ENCODE peak calls at places on chromosomes 7 and 10, in four cellular contexts. L is prostate gland, X is K562, F is GM23338. Z is an unnamed sample.

GRCh38 chr7:117062300-117062699 is 109.0 kb downstream of the ST7 start:
- DNase-seq in L (no peak), X (no peak), F (no peak), Z (no peak)

GRCh38 chr10:102335184-102335583 is 60.3 kb upstream of the NFKB2 start:
- DNase-seq in L (peak), X (no peak), F (no peak), Z (no peak)

GRCh38 chr7:77258014-77258413 is 58.4 kb upstream of the FGL2 start:
- DNase-seq in L (no peak), X (peak), F (no peak), Z (no peak)

GRCh38 chr10:4316166-4316810 is 509.7 kb upstream of the AKR1E2 start:
- DNase-seq in L (no peak), X (no peak), F (no peak), Z (no peak)

GRCh38 chr10:57925045-57925444 is 342.6 kb downstream of the IPMK start:
- DNase-seq in L (peak), X (no peak), F (no peak), Z (no peak)

GRCh38 chr10:12782537-12782936 is 219.0 kb downstream of the CCDC3 start:
- DNase-seq in L (peak), X (peak), F (peak), Z (no peak)

GRCh38 chr7:36605662-36606441 is 118.4 kb downstream of the AOAH start:
- DNase-seq in L (no peak), X (no peak), F (no peak), Z (no peak)

GRCh38 chr10:130762481-130762880 is 549.0 kb downstream of the TCERG1L start:
- DNase-seq in L (no peak), X (no peak), F (no peak), Z (peak)

GRCh38 chr7:4799508-4800268 is 24.3 kb downstream of the AP5Z1 start:
- DNase-seq in L (no peak), X (peak), F (no peak), Z (no peak)

GRCh38 chr7:154874409-154875113 is 128.4 kb downstream of the PAXIP1 start:
- DNase-seq in L (no peak), X (no peak), F (no peak), Z (peak)

GRCh38 chr10:98097611-98098010 is 36.8 kb upstream of the R3HCC1L start:
- DNase-seq in L (no peak), X (no peak), F (no peak), Z (no peak)

GRCh38 chr7:92255308-92255707 is 9.5 kb downstream of the ANKIB1 start:
- DNase-seq in L (no peak), X (peak), F (no peak), Z (no peak)

GRCh38 chr7:123054357-123055133 is 59.0 kb upstream of the TAS2R16 start:
- DNase-seq in L (no peak), X (no peak), F (peak), Z (no peak)

GRCh38 chr10:25076501-25077197 is 60.2 kb downstream of the THNSL1 start:
- DNase-seq in L (no peak), X (peak), F (no peak), Z (no peak)

GRCh38 chr7:106216517-106217088 is 68.2 kb downstream of the NAMPT start:
- DNase-seq in L (peak), X (peak), F (no peak), Z (no peak)

GRCh38 chr7:127582361-127582760 is 3.0 kb downstream of the GCC1 start:
- DNase-seq in L (no peak), X (no peak), F (no peak), Z (no peak)

GRCh38 chr7:102912742-102913141 is at the start of gene LRRC17:
- DNase-seq in L (no peak), X (no peak), F (peak), Z (no peak)

GRCh38 chr7:141700848-141701371 is 1.1 kb downstream of the DENND11 start:
- DNase-seq in L (no peak), X (no peak), F (peak), Z (peak)

DNA sequence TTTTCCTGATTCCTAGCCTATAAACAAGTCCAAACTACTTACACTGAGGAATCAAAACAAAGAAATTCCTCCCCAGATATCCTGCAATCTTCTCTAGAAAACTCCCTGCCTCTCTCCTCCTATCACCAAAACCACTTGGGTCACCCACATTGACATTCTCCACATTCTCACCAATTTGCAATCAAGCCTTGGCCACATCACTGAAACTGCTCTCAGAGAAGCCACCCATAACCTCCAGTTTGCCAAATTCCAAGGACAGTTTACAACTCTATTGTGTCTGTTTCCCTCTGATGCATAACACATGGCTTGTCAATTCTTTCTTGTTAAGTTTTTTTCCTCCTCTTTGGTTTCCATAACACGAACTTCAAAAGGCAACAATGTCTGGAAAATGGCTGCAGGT is 233.5 kb downstream of the XPNPEP1 start:
- DNase-seq in L (no peak), X (no peak), F (no peak), Z (no peak)
- TF ChIP-seq POLR2AphosphoS5 in L (no peak), X (no peak), F (no peak), Z (no peak)

DNA sequence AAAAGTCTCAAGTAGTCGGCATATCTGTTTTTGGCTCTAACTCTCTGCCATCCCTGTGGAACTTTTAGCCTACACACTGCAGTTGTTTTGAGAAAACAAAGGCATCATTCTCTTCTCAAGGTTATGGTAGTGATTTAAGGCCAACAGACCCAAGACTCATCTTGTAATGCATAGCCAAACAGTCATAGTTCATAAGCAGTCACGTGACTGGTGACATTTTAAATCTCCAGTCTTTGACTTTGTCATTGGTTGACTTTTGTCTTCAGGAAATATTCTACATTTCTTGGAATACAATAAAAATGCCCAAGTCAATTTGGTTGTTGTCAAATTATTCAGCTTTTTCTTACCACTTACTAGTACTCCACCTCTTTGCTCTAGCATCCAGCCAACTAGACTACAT is 114.8 kb downstream of the ANKRD30A start:
- DNase-seq in L (no peak), X (no peak), F (no peak), Z (no peak)
- TF ChIP-seq POLR2AphosphoS5 in L (no peak), X (no peak), F (no peak), Z (no peak)

DNA sequence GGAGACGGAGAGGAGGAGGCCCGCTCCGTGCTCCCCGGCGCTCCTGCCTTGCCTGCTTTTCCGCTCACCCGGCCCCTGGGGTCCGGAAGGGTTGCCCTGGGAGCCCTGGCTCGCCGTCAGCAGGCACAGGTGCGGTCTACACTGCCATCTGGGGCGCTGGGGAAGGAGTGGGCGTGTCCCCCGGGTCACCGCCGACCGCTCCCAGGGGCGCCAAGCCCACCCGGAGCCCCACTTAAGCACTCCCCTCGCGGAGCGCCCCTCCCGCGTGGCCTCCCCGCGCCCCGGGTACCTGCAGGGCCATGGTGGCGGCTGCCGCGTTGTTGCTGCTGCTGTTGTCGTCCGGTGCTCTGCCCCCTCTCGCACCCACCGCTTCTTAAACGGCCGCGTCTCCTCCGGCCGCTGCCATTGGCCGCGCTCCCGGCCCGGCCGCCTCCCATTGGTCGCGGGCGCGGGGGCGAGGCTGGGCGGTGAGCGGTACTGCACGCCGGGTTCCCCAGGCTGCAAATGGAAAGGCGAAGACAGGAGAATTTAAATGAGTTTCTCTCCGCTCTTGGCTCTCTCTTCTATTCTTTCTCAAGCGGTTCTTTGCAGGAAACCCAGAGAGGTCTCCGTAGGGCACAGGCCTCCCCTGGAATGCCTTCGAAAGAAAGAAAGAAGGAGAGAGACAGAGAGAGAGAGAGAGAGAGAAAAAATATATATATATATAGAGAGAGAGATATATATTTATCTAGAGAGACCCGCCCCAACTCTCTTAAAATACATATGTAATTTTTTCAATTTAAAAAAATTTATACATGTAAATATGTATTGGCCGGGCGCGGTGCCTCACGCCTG is at the start of gene ACBD7:
- DNase-seq in L (peak), X (peak), F (peak), Z (peak)
- TF ChIP-seq POLR2AphosphoS5 in L (peak), X (no peak), F (peak), Z (peak)

DNA sequence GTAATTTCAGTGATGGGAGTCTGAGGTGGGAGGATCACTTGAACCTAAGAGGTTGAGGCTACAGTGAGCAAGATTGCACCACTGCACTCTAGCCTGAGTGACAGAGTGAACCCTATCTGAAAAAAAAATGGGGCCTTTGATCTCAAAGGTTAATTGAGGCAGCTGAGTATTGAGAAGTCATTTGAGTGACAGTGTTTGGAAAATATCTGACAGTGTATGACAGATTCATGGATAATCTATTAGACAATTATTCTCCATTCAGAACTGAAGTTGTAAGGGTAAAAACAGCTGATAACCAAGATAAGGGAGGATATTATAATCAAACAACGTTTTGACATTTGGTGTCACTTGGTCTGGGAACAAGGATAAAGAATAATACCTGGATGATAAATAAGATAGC is 50.9 kb upstream of the CD36 start:
- DNase-seq in L (no peak), X (no peak), F (no peak), Z (no peak)
- TF ChIP-seq POLR2AphosphoS5 in L (no peak), X (no peak), F (no peak), Z (no peak)

DNA sequence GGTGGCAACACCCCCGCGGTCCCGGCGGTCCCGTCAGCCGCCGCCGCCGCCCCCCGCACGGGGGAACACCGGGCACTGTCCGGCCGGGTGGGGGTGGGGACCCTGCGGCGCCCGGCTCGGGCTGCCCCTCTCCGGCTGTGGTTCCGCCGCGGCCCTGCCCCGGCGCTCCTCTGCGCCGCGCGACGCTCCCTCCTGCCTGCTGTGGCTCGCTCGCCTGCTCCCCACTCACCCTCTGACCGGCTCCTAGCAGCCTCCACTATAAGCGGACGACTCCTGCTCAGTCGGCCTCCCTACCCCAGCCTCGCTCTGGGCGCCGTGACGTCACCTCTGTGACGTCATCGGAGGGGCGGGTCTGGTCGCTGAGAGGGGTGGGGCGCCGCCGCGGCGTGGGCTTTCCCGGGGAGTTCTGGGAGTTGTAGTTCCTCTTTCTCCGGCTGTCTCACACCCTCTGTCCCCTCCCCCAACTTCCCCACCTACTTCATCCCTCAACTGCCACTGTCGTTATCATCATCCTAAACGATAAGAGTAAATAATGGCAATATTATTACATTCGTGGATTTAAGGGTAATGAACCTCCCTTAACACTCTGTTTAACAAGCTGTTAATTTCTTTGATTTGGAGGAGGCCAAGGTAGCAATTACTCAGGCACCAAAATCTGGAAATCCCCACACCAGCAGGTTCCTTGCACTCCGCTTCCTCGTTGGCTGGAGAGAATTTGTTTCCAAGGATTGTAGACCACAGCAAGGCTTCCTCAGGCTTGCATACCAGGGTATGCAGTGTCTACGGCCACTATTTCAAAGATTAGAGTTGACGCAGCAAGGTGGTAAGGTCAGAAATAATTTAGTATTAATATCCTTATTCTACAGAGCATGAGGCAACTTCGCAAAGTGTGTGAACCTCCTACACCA is at the start of gene UBE2H:
- DNase-seq in L (peak), X (peak), F (peak), Z (peak)
- TF ChIP-seq POLR2AphosphoS5 in L (peak), X (peak), F (peak), Z (peak)

DNA sequence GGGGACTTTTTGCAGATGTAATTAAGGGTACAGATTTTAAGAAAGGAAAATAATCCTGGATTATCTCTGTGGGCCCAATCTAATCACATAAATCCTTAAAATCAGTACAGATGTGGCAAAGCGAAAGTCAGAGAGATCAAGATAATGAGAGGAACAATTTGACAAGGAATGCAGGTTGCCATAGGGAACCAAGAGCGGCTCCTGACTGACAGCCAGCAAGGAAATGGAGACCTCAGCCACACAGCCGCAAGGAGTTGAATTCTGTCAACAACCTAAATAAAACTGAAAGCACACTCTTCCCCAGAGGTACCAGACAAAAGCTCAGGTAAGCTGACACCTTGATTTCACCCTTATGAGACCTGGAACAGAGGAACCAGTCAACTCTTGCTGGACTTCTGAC is 3.4 kb upstream of the PNPLA8 start:
- DNase-seq in L (no peak), X (no peak), F (peak), Z (no peak)
- TF ChIP-seq POLR2AphosphoS5 in L (no peak), X (no peak), F (no peak), Z (no peak)

GRCh38 chr10:72505435-72505834 is 120.4 kb downstream of the MICU1 start:
- DNase-seq in L (no peak), X (no peak), F (no peak), Z (no peak)

GRCh38 chr10:72509206-72509799 is 116.6 kb downstream of the MICU1 start:
- DNase-seq in L (no peak), X (no peak), F (no peak), Z (no peak)

GRCh38 chr10:72503694-72504438 is 122.0 kb downstream of the MICU1 start:
- DNase-seq in L (no peak), X (no peak), F (no peak), Z (no peak)

GRCh38 chr10:72508033-72508432 is 117.8 kb downstream of the MICU1 start:
- DNase-seq in L (no peak), X (no peak), F (no peak), Z (no peak)

DNA sequence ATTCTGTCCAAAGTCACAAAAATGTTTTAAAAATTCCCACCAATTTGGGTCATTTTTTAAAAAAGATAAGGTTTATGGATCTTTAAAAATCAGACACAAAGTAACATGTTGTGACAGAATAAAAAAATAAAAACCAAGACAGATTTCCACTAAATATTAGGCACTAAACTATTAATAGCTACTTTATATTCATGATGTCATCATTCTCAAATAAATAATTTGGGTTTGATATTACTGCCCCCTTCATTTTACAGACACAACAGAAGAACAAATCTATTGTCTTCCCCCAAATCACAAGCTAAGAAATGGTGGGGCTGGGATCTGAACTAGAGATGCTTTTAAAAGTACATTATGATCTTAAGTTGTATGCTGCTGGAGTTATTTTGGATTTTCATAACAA is 119.4 kb downstream of the MICU1 start:
- DNase-seq in L (no peak), X (no peak), F (no peak), Z (no peak)
- TF ChIP-seq POLR2AphosphoS5 in L (no peak), X (no peak), F (no peak), Z (no peak)

Z was measured in spleen.